ENCODE peak calls at places on chromosome 13, in four cellular contexts. K is BJ, B is A549, Q is fibroblast of the aortic adventitia. A is an unnamed sample.

GRCh38 chr13:100600461-100600860 is 11.9 kb upstream of the GGACT start:
- DNase-seq in K (no peak), B (no peak), Q (no peak), A (no peak)

GRCh38 chr13:21637296-21637695 is 33.3 kb upstream of the MICU2 start:
- DNase-seq in K (no peak), B (peak; percentile 50), Q (peak; percentile 10), A (peak; percentile 56)

GRCh38 chr13:106176103-106176502 is 359.4 kb downstream of the EFNB2 start:
- DNase-seq in K (peak; percentile 44), B (no peak), Q (no peak), A (peak; percentile 82)

GRCh38 chr13:30847697-30848307 is 58.3 kb upstream of the MEDAG start:
- DNase-seq in K (peak; percentile 85), B (no peak), Q (peak; percentile 100), A (peak; percentile 100)

GRCh38 chr13:19818223-19818842 is 35.6 kb upstream of the PSPC1 start:
- DNase-seq in K (no peak), B (peak; percentile 7), Q (no peak), A (peak; percentile 11)

GRCh38 chr13:48315981-48316380 is 12.4 kb downstream of the RB1 start:
- DNase-seq in K (no peak), B (no peak), Q (no peak), A (no peak)

GRCh38 chr13:23558675-23559536 is 11.3 kb upstream of the TNFRSF19 start:
- DNase-seq in K (no peak), B (peak; percentile 72), Q (peak; percentile 93), A (peak; percentile 89)

GRCh38 chr13:19329365-19329764 is 147.7 kb upstream of the TUBA3C start:
- DNase-seq in K (no peak), B (no peak), Q (no peak), A (no peak)

GRCh38 chr13:113595131-113595530 is 10.6 kb downstream of the TFDP1 start:
- DNase-seq in K (no peak), B (no peak), Q (no peak), A (no peak)

GRCh38 chr13:114088234-114088633 is 44.2 kb downstream of the RASA3 start:
- DNase-seq in K (no peak), B (no peak), Q (no peak), A (no peak)

GRCh38 chr13:104571161-104571889 is 1505.1 kb upstream of the SLC10A2 start:
- DNase-seq in K (peak; percentile 60), B (peak; percentile 5), Q (peak; percentile 56), A (peak; percentile 75)

GRCh38 chr13:107534548-107534947 is 680.8 kb downstream of the LIG4 start:
- DNase-seq in K (no peak), B (no peak), Q (no peak), A (no peak)

GRCh38 chr13:46728777-46729176 is 68.2 kb downstream of the ESD start:
- DNase-seq in K (no peak), B (peak; percentile 1), Q (no peak), A (peak; percentile 31)

GRCh38 chr13:52428295-52428694 is 22.1 kb downstream of the VPS36 start:
- DNase-seq in K (no peak), B (no peak), Q (peak; percentile 83), A (no peak)

GRCh38 chr13:36157475-36157874 is 26.3 kb upstream of the DCLK1 start:
- DNase-seq in K (no peak), B (no peak), Q (no peak), A (peak; percentile 79)

GRCh38 chr13:50979187-50979586 is 69.6 kb downstream of the RNASEH2B start:
- DNase-seq in K (no peak), B (no peak), Q (no peak), A (peak; percentile 26)

GRCh38 chr13:26037302-26037701 is 14.5 kb downstream of the SHISA2 start:
- DNase-seq in K (no peak), B (no peak), Q (no peak), A (no peak)

GRCh38 chr13:93270769-93271753 is 44.5 kb downstream of the GPC6 start:
- DNase-seq in K (no peak), B (no peak), Q (no peak), A (no peak)

GRCh38 chr13:32047088-32047487 is 15.5 kb downstream of the FRY start:
- DNase-seq in K (no peak), B (no peak), Q (no peak), A (no peak)

GRCh38 chr13:59745395-59745788 is 418.3 kb downstream of the DIAPH3 start:
- DNase-seq in K (no peak), B (no peak), Q (peak; percentile 62), A (peak; percentile 40)

GRCh38 chr13:102680842-102681725 is 13.8 kb downstream of the METTL21C start:
- DNase-seq in K (peak; percentile 42), B (no peak), Q (peak; percentile 56), A (peak; percentile 53)

GRCh38 chr13:75938811-75939525 is 302.8 kb downstream of the LMO7 start:
- DNase-seq in K (no peak), B (no peak), Q (peak; percentile 61), A (peak; percentile 68)

GRCh38 chr13:113080901-113081521 is 24.6 kb upstream of the F7 start:
- DNase-seq in K (no peak), B (no peak), Q (no peak), A (no peak)

GRCh38 chr13:49681837-49682236 is 9.4 kb downstream of the EBPL start:
- DNase-seq in K (no peak), B (no peak), Q (no peak), A (peak; percentile 46)

GRCh38 chr13:85828094-85828684 is 29.0 kb upstream of the SLITRK6 start:
- DNase-seq in K (no peak), B (peak; percentile 1), Q (peak; percentile 36), A (peak; percentile 15)

GRCh38 chr13:51800456-51800855 is 3.5 kb downstream of the DHRS12 start:
- DNase-seq in K (no peak), B (no peak), Q (no peak), A (no peak)

GRCh38 chr13:96822900-96823299 is 171.4 kb downstream of the OXGR1 start:
- DNase-seq in K (no peak), B (peak; percentile 4), Q (peak; percentile 31), A (peak; percentile 49)
- H3K4me3 ChIP-seq in K (no peak overlapping the region), B (no peak overlapping the region), Q (no peak overlapping the region), A (no peak overlapping the region)

GRCh38 chr13:24741016-24741662 is 22.8 kb upstream of the RNF17 start:
- DNase-seq in K (no peak), B (no peak), Q (no peak), A (no peak)
- TF ChIP-seq CTCF in K (peak; percentile 23), B (no peak), Q (peak; percentile 9), A (peak; percentile 29)

DNA sequence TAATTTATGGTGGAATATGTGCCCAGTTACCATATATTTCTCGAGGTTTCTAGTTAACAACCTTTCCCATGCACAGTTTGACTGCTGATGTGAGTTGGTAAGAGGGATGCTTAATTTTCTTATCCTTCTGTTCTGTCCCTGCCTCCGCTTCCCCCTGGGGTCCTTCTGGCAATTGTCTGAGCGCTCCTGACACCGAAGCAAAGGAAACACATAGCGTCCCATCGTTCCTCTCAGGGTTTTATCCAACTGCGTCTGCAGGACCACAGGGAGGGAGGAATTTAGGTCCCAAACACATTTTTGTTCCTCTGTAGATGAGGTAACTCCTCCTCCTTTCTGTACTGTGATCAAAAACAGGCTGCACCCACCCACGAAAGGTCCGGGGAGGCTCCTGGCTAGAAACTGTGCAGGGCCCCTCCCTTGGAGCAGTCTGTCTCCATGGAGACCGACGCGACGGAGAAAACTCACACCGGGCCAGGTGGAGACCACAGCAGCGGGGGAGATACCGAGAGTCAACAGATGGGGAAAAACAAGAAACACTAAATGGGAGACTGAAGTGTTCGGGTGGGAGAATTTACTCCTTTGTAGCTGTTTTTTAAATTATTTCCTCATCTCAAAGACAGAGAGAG is 191.9 kb upstream of the NBEA start:
- DNase-seq in K (no peak), B (no peak), Q (no peak), A (no peak)
- H3K4me3 ChIP-seq in K (peak overlapping the region; percentile 21), B (no peak overlapping the region), Q (peak overlapping the region; percentile 31), A (no peak overlapping the region)

GRCh38 chr13:110443633-110444225 is 117.8 kb downstream of the RAB20 start:
- DNase-seq in K (no peak), B (no peak), Q (no peak), A (peak; percentile 22)

GRCh38 chr13:110445183-110445582 is 116.3 kb downstream of the RAB20 start:
- DNase-seq in K (no peak), B (no peak), Q (no peak), A (peak; percentile 96)

GRCh38 chr13:110445722-110446569 is 115.6 kb downstream of the RAB20 start:
- DNase-seq in K (no peak), B (no peak), Q (no peak), A (peak; percentile 76)

GRCh38 chr13:110442946-110443632 is 118.4 kb downstream of the RAB20 start:
- DNase-seq in K (no peak), B (no peak), Q (peak; percentile 56), A (peak; percentile 77)

DNA sequence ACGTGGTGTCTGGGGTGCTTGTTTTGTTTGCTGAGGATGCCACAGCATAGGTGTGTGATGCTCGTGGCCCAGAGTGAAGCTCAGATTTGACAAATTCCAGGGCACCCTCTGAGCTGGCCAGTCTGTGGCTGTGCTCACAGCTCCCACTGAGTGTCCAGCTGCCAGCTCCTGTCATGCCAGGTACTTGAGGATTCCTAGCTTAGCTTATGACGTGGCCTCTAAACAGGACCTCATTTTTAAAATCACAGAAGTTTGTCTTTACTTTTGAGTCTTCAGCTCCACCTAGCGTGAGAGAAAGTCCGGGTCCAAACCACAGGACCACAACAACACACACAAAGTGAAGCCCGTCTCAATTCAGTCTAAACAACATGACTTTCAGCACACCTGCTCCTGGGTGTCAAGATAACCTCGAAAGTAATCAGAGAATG is 117.3 kb downstream of the RAB20 start:
- DNase-seq in K (no peak), B (no peak), Q (peak; percentile 61), A (peak; percentile 83)
- TF ChIP-seq CTCF in K (peak; percentile 39), B (no peak), Q (peak; percentile 41), A (peak; percentile 51)

GRCh38 chr13:44273991-44274810 is 99.4 kb upstream of the SERP2 start:
- DNase-seq in K (no peak), B (no peak), Q (peak; percentile 77), A (peak; percentile 89)
- H3K4me3 ChIP-seq in K (no peak overlapping the region), B (no peak overlapping the region), Q (peak overlapping the region; percentile 3), A (peak overlapping the region; percentile 10)

GRCh38 chr13:111434578-111435159 is 114.2 kb downstream of the TEX29 start:
- DNase-seq in K (no peak), B (no peak), Q (no peak), A (no peak)

GRCh38 chr13:111431241-111431640 is 110.8 kb downstream of the TEX29 start:
- DNase-seq in K (no peak), B (no peak), Q (no peak), A (no peak)

GRCh38 chr13:111424134-111424533 is 103.7 kb downstream of the TEX29 start:
- DNase-seq in K (no peak), B (no peak), Q (no peak), A (no peak)

GRCh38 chr13:111425326-111425725 is 104.9 kb downstream of the TEX29 start:
- DNase-seq in K (no peak), B (no peak), Q (no peak), A (no peak)

DNA sequence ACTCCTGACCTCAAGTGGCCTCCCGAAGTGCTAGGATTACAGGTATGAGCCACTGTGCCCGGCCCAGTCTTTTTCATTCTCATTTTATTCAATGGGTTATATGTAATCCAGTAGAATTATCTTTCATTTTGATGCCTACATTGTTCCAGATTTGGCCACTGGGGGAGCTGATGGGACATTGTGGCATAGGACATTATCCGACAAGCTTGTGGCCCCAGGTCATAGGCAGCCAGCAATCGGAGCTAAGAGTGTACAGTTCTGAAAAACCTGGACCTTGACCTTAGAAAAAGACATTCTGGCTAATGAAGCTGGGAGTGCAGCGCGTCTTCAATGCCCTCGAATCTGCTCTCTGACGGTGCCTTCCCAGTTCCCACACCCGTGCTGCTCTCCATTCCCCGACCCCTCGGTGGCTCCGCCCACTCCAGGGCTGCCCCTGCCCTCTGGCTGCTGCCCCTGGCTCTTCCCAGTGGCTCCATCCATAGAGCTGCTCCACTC is 108.7 kb downstream of the TEX29 start:
- DNase-seq in K (no peak), B (peak; percentile 48), Q (peak; percentile 4), A (peak; percentile 30)
- TF ChIP-seq CTCF in K (peak; percentile 58), B (peak; percentile 27), Q (peak; percentile 57), A (peak; percentile 64)

A was measured in fibroblast of mammary gland.